ENCODE peak calls at places on chromosomes 1 and 21, in seven cellular contexts. O is breast epithelium, J is A549, N is Peyer's patch, L is OCI-LY7, I is AG10803, P is GM10248. A is an unnamed sample.

GRCh38 chr1:210624722-210625121 is 296.0 kb downstream of the HHAT start:
- DNase-seq in L (no peak), I (no peak), J (no peak), O (no peak), P (no peak), N (no peak), A (no peak)

GRCh38 chr1:88800382-88801051 is 90.8 kb downstream of the GTF2B start:
- DNase-seq in I (peak), N (no peak), O (no peak), J (peak), L (peak), P (no peak), A (no peak)

GRCh38 chr1:182781849-182782586 is 7.6 kb upstream of the NPL start:
- DNase-seq in P (peak), N (peak), I (peak), L (peak), O (peak), J (peak), A (peak)

GRCh38 chr21:33854604-33855003 is 61.0 kb downstream of the ATP5PO start:
- DNase-seq in P (no peak), J (peak), N (no peak), O (no peak), I (no peak), L (no peak), A (no peak)

GRCh38 chr1:204225841-204226745 is 12.3 kb upstream of the GOLT1A start:
- DNase-seq in O (peak), N (peak), J (no peak), P (no peak), L (no peak), I (peak), A (no peak)

GRCh38 chr1:180953791-180954721 is 41.4 kb downstream of the KIAA1614 start:
- DNase-seq in L (peak), J (peak), P (peak), I (peak), N (peak), O (no peak), A (peak)

GRCh38 chr21:42509239-42509638 is 4.4 kb upstream of the SLC37A1 start:
- DNase-seq in P (no peak), I (no peak), N (no peak), O (no peak), L (no peak), J (no peak), A (no peak)

GRCh38 chr21:42207426-42207825 is 11.5 kb upstream of the ABCG1 start:
- DNase-seq in O (no peak), I (no peak), P (no peak), L (no peak), N (no peak), J (no peak), A (no peak)

GRCh38 chr1:64861611-64862010 is 104.7 kb downstream of the JAK1 start:
- DNase-seq in J (peak), N (no peak), I (peak), P (no peak), O (no peak), L (peak), A (no peak)

GRCh38 chr1:167111853-167112455 is 18.1 kb downstream of the STYXL2 start:
- DNase-seq in O (no peak), N (no peak), I (no peak), L (no peak), P (no peak), J (no peak), A (no peak)

GRCh38 chr1:181013144-181013543 is 9.5 kb downstream of the STX6 start:
- DNase-seq in L (no peak), O (no peak), J (no peak), I (peak), N (no peak), P (no peak), A (no peak)

GRCh38 chr1:183205196-183205781 is 19.2 kb downstream of the LAMC2 start:
- DNase-seq in N (no peak), O (peak), L (no peak), I (peak), P (no peak), J (no peak), A (no peak)

GRCh38 chr1:156461781-156462647 is 38.6 kb downstream of the MEF2D start:
- DNase-seq in I (no peak), P (no peak), J (no peak), O (peak), L (no peak), N (peak), A (no peak)

GRCh38 chr1:19123837-19124236 is 86.2 kb downstream of the UBR4 start:
- DNase-seq in P (no peak), J (no peak), I (no peak), L (no peak), O (no peak), N (no peak), A (no peak)

GRCh38 chr1:1298861-1299685 is 8.7 kb downstream of the ACAP3 start:
- DNase-seq in I (no peak), L (no peak), P (no peak), N (no peak), O (no peak), J (no peak), A (no peak)

GRCh38 chr1:55421317-55421716 is 206.2 kb upstream of the USP24 start:
- DNase-seq in N (no peak), O (no peak), I (no peak), J (peak), L (no peak), P (no peak), A (no peak)

GRCh38 chr1:228420968-228421826 is 4.5 kb upstream of the TRIM17 start:
- DNase-seq in O (no peak), I (no peak), L (no peak), J (no peak), P (no peak), N (no peak), A (no peak)

GRCh38 chr1:33420870-33421775 is 9.8 kb downstream of the PHC2 start:
- DNase-seq in L (no peak), N (no peak), O (no peak), I (peak), J (no peak), P (no peak), A (no peak)

GRCh38 chr1:235052067-235053008 is 76.3 kb downstream of the TOMM20 start:
- DNase-seq in L (no peak), J (no peak), N (no peak), I (peak), O (no peak), P (no peak), A (peak)

GRCh38 chr1:2778220-2778592 is 23.3 kb downstream of the TTC34 start:
- DNase-seq in O (no peak), N (peak), I (no peak), P (no peak), J (no peak), L (no peak), A (no peak)

GRCh38 chr1:51506537-51506936 is 12.5 kb downstream of the EPS15 start:
- DNase-seq in I (peak), O (no peak), L (peak), J (no peak), P (peak), N (no peak), A (no peak)

GRCh38 chr1:157369808-157370521 is 182.3 kb downstream of the FCRL5 start:
- DNase-seq in J (peak), N (no peak), I (peak), P (peak), L (peak), O (peak), A (peak)

GRCh38 chr1:233916706-233917105 is 12.2 kb downstream of the SLC35F3 start:
- DNase-seq in O (no peak), I (no peak), N (no peak), P (no peak), L (no peak), J (peak), A (no peak)

GRCh38 chr1:54220004-54220811 is 20.2 kb downstream of the MRPL37 start:
- DNase-seq in N (no peak), O (no peak), J (no peak), L (no peak), I (peak), P (no peak), A (no peak)

GRCh38 chr1:55203064-55203463 is 12.1 kb downstream of the USP24 start:
- DNase-seq in O (no peak), P (no peak), J (no peak), I (no peak), L (no peak), N (no peak), A (no peak)

GRCh38 chr1:107019166-107019565 is 37.3 kb upstream of the PRMT6 start:
- DNase-seq in J (no peak), L (no peak), P (no peak), O (no peak), N (no peak), I (no peak), A (no peak)

GRCh38 chr1:27391511-27392095 is 819 bp upstream of the GPR3 start:
- DNase-seq in O (no peak), J (peak), P (no peak), L (no peak), N (no peak), I (no peak), A (no peak)

GRCh38 chr1:217660353-217661062 is 29.4 kb downstream of the SPATA17 start:
- DNase-seq in I (peak), J (peak), O (no peak), N (no peak), L (peak), P (peak), A (peak)

GRCh38 chr1:39205102-39205780 is 746 bp downstream of the MACF1 start:
- DNase-seq in O (no peak), P (peak), L (peak), I (peak), J (no peak), N (no peak), A (peak)

GRCh38 chr1:197180252-197180878 is 33.9 kb upstream of the ASPM start:
- DNase-seq in O (no peak), J (peak), L (peak), P (peak), I (peak), N (no peak), A (no peak)

GRCh38 chr1:173201968-173202367 is 5.2 kb downstream of the TNFSF4 start:
- DNase-seq in J (no peak), L (no peak), N (no peak), O (no peak), P (no peak), I (no peak), A (no peak)

GRCh38 chr1:1020000-1020404 is at the start of gene AGRN:
- DNase-seq in O (no peak), I (no peak), J (no peak), N (peak), P (peak), L (no peak), A (peak)

GRCh38 chr1:227925582-227926198 is 22.0 kb downstream of the WNT9A start:
- DNase-seq in L (no peak), J (no peak), I (no peak), N (no peak), O (no peak), P (no peak), A (no peak)

GRCh38 chr1:77888429-77889239 is at the start of gene NEXN:
- DNase-seq in O (peak), I (peak), N (peak), L (no peak), P (peak), J (peak), A (peak)

GRCh38 chr1:61851849-61852692 is 109.8 kb downstream of the PATJ start:
- DNase-seq in J (peak), O (no peak), N (no peak), P (peak), I (peak), L (peak), A (peak)

GRCh38 chr1:98143403-98143802 is 222.6 kb upstream of the DPYD start:
- DNase-seq in I (no peak), P (no peak), N (no peak), J (no peak), L (no peak), O (no peak), A (no peak)

GRCh38 chr1:113928950-113929749 is at the start of gene HIPK1:
- DNase-seq in I (peak), J (peak), O (peak), P (peak), L (peak), N (peak), A (peak)

GRCh38 chr1:113931456-113931855 is 2.3 kb downstream of the HIPK1 start:
- DNase-seq in O (no peak), J (no peak), L (no peak), N (no peak), P (no peak), I (peak), A (no peak)

GRCh38 chr1:113928129-113928949 is 785 bp upstream of the HIPK1 start:
- DNase-seq in I (peak), L (peak), P (peak), O (no peak), J (no peak), N (no peak), A (peak)

GRCh38 chr1:113930499-113931161 is 1.5 kb downstream of the HIPK1 start:
- DNase-seq in P (peak), L (peak), I (peak), J (peak), O (peak), N (no peak), A (peak)

GRCh38 chr1:113929750-113930498 is 800 bp downstream of the HIPK1 start:
- DNase-seq in P (peak), I (peak), L (peak), N (no peak), J (no peak), O (peak), A (peak)
- TF ChIP-seq CTCF in P (peak), I (no peak), L (peak), N (no peak), J (no peak), O (no peak), A (peak)

GRCh38 chr1:186987769-186988168 is 159.0 kb downstream of the PLA2G4A start:
- DNase-seq in J (no peak), O (no peak), N (no peak), L (no peak), P (no peak), I (no peak), A (no peak)
- TF ChIP-seq CTCF in J (no peak), O (no peak), N (no peak), L (no peak), P (no peak), I (peak), A (no peak)

GRCh38 chr1:52748119-52748518 is 21.9 kb downstream of the ZYG11B start:
- DNase-seq in L (peak), I (no peak), P (no peak), N (no peak), J (peak), O (no peak), A (no peak)
- TF ChIP-seq CTCF in L (peak), I (peak), P (no peak), N (peak), J (peak), O (no peak), A (no peak)

GRCh38 chr1:32035119-32035518 is 21.5 kb downstream of the KHDRBS1 start:
- DNase-seq in N (no peak), J (no peak), I (no peak), L (no peak), O (no peak), P (no peak), A (no peak)

GRCh38 chr1:32031578-32032286 is 18.1 kb downstream of the KHDRBS1 start:
- DNase-seq in N (no peak), I (peak), O (no peak), P (no peak), L (no peak), J (no peak), A (no peak)

GRCh38 chr1:32028746-32029145 is 15.1 kb downstream of the KHDRBS1 start:
- DNase-seq in O (no peak), N (no peak), I (no peak), P (no peak), J (no peak), L (no peak), A (no peak)

DNA sequence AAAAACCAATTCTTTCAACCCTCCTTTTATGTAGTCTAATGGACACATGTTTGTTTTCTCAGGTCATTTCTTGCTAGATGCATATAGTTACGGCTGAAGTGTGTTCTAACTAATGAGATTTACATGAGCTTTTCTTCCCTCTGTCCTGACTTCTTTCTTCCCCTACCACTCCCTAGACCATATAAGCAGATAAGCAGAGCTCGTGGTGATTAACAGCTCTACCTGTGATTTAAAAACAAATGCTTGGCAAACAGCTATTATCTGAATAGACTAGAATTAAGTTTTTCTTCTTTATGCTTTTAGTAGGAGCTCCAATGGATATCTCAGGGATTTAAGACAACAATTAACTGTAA is 18.6 kb downstream of the KHDRBS1 start:
- DNase-seq in N (no peak), I (no peak), L (no peak), P (no peak), J (no peak), O (no peak), A (no peak)
- TF ChIP-seq CTCF in N (no peak), I (no peak), L (no peak), P (no peak), J (no peak), O (no peak), A (no peak)

GRCh38 chr1:24253569-24253968 is 65.6 kb upstream of the GRHL3 start:
- DNase-seq in N (no peak), P (no peak), L (peak), J (no peak), O (no peak), I (no peak), A (no peak)
- TF ChIP-seq CTCF in N (no peak), P (peak), L (peak), J (no peak), O (no peak), I (no peak), A (no peak)

GRCh38 chr1:178192686-178193085 is 98.8 kb downstream of the RASAL2 start:
- DNase-seq in N (no peak), L (peak), O (peak), J (peak), P (no peak), I (peak), A (no peak)

GRCh38 chr1:178196631-178197030 is 102.7 kb downstream of the RASAL2 start:
- DNase-seq in P (no peak), J (no peak), I (no peak), N (no peak), L (no peak), O (no peak), A (no peak)
- TF ChIP-seq CTCF in P (no peak), J (no peak), I (no peak), N (no peak), L (no peak), O (no peak), A (no peak)

DNA sequence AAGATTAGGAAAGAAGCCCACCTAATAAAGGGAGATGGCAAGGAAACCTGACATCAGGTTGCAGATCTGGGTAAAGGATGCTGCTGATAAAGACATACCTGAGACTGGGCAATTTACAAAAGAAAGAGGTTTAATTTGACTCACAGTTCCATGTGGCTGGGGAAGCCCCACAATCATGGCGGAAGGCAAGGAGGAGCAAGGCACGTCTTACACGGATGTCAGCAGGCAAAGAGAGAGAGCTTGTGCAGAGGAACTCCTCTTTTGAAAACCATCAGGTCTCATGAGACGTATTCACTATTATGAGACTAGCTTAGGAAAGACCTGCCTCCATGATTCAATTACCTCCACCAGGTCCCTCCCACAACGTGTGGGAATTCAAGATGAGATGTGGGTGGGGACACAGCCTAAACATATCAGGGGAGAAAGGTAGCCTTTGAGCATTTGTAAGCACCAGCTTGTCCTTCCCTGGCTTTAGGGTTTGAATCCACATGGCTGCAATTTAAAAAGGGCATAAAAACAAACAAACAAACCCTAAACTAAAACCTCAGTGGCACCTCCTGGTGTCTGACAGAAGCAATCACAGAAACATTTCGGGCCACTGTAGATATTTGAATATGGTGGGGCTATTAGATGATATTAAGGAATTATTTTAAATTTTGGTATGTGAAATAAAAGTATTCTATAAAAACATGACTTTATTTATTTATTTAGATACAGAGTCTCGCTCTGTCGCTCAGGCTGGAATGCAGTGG is 33.1 kb downstream of the SLC2A7 start:
- DNase-seq in J (no peak), N (no peak), L (no peak), O (no peak), I (no peak), P (no peak), A (no peak)
- TF ChIP-seq CTCF in J (no peak), N (no peak), L (peak), O (no peak), I (peak), P (no peak), A (no peak)

A was measured in GM13976.